ENCODE peak calls at places on chromosomes 1 and 21, in six cellular contexts. Z, B, J, X, D and E are unnamed samples.

GRCh38 chr1:1356166-1356795 is 2.1 kb downstream of the MXRA8 start:
- DNase-seq in D (no peak), Z (no peak), B (no peak), X (no peak), J (no peak), E (no peak)

GRCh38 chr1:61050541-61051454 is 31.6 kb upstream of the NFIA start:
- DNase-seq in J (peak), X (no peak), Z (peak), B (no peak), D (peak), E (peak)

GRCh38 chr1:113874017-113874879 is 2.7 kb upstream of the PTPN22 start:
- DNase-seq in J (peak), X (peak), D (peak), B (peak), Z (no peak), E (no peak)

GRCh38 chr1:7633521-7634245 is 137.4 kb upstream of the VAMP3 start:
- DNase-seq in J (no peak), X (no peak), B (no peak), D (no peak), Z (no peak), E (no peak)

GRCh38 chr1:39720094-39720999 is 18.3 kb upstream of the PPIE start:
- DNase-seq in D (peak), Z (no peak), B (peak), J (peak), X (peak), E (peak)

GRCh38 chr1:210499956-210500355 is 171.3 kb downstream of the HHAT start:
- DNase-seq in B (no peak), Z (no peak), X (no peak), D (no peak), J (no peak), E (no peak)

GRCh38 chr1:93419344-93419743 is 28.6 kb upstream of the FNBP1L start:
- DNase-seq in X (no peak), Z (no peak), B (peak), J (no peak), D (no peak), E (no peak)

GRCh38 chr1:19764848-19765247 is 34.9 kb downstream of the TMCO4 start:
- DNase-seq in X (no peak), B (no peak), D (no peak), Z (no peak), J (no peak), E (no peak)

GRCh38 chr21:39348355-39349210 is at the start of gene HMGN1:
- DNase-seq in Z (peak), D (peak), J (peak), B (peak), X (no peak), E (peak)

GRCh38 chr1:209641216-209642181 is 10.7 kb downstream of the LAMB3 start:
- DNase-seq in Z (no peak), J (no peak), D (peak), B (no peak), X (no peak), E (no peak)

GRCh38 chr1:113904292-113904673 is 316 bp downstream of the AP4B1 start:
- DNase-seq in Z (no peak), D (no peak), J (no peak), B (no peak), X (no peak), E (peak)

GRCh38 chr1:223747838-223748335 is 35.5 kb downstream of the CAPN2 start:
- DNase-seq in D (peak), B (no peak), X (no peak), J (no peak), Z (no peak), E (no peak)

DNA sequence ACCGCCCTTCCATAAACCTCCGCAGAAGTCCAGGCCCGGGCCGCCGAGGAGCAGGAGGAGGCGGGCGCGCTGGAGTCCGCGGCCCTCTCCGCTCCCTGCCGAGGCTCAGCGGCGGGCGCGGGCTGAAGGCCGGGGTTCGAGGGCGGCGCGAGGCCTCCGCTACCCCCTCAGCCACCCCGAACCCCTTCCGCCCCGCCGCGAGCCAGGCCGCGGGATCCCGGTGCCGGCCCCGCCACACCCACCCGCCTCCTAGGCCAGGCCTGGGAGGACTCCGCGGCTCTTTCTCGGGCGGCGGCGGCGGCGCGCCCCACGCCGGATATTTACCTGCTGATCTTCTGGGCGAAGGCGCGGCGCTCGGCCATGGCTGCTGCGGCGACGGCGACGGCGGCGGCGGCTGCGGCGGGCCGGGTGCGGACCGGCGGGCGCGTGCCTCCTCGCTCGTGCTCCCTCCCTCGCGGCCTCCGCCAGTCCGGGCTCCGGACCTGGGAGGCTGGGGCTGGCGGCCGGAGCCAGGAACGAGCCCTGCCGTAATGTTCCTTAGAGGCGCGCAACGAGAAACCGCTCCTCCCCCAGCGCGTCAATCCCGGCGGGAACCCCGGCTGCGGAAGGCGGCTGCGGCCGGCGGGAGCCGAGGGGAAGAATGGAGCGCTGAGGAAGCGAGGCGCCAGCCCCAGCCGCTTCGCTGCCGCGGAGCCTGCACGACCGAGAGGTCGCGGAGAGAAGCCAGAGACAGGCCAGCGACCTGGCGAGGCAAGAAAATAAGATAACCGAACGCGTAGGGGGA is at the start of gene DOCK7:
- DNase-seq in J (peak), X (peak), Z (peak), D (peak), B (peak), E (peak)
- TF ChIP-seq POLR2AphosphoS5 in J (no peak), X (peak), Z (no peak), D (peak), B (no peak), E (peak)

DNA sequence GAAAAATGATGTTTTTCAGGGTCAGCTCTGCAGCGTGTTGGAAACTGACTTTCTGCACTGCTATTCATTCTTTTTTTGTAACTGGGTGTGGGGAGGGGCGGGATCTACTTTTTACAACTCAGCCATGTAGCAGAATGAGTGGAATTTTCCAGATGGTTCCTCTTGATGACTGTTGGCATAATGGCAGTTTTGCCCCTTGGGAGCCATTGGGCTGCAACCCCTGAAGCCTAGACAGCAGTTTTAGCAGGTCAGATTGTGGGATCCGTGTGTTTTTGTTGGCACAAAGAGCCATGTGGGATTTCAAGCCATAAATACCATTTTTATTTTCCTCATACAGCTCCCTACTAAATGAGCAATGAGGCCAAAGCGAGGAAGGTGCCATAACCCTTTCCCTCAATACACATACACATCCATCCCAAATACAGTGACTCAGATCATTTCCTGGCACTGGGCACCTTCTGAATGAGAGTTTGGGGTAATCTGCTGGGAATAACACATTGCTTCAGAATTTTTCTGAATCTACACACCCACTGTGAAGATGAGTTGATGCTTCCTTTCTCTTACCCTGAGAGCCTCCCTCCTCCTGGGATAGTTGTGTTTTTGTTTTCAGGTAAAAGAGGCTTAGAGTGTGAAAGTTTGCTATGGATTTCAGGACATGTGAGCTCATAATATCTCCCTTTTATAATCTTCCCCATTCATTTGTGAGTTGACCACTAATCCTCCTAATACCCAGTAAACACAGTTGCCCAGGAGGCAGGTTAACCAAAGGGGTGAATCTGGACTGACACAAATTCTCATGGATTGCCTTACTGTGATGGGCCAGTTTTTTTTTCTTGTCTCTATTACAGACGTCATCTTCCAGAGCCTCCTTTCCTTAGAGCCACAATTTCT is 13.1 kb downstream of the S100A10 start:
- DNase-seq in X (no peak), J (no peak), Z (no peak), B (no peak), D (peak), E (no peak)
- H3K9ac ChIP-seq in X (no peak), J (no peak), Z (no peak), B (no peak), D (no peak), E (no peak)

GRCh38 chr1:192794768-192795035 is 14.1 kb upstream of the RGS2 start:
- DNase-seq in X (no peak), Z (no peak), D (no peak), B (no peak), J (no peak), E (no peak)
- TF ChIP-seq POLR2AphosphoS5 in X (no peak), Z (no peak), D (no peak), B (no peak), J (no peak), E (no peak)

DNA sequence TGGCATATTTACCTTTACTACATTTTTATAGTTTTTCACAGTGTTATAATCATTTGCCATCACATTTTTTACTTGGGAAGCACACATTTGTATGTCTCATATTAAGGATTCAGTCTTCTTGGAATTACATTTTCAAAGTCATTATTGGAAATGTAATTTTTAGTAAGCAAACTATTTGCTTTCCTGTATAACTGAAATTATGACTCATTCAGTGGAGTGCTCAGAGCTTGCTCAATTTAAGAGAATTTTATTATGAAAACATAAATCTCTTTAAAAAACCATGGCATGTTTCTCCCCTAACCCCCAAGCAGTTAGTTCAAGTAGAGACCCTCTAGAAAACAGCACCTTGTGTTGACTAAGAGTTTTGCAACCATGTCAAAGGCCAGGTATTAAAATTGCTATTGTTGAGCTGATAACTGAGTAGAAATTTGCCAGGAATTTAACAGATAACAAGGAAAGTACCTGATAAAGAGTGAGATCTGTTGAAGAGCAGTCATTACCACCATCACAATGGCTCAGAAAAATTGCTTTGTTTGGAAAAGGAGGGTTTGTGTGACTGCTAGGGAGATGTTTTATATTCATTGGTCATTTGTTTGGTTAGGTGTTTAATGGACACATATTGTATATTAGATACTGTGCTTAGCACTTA is 105.9 kb downstream of the KCNK2 start:
- DNase-seq in X (no peak), J (no peak), Z (no peak), D (no peak), B (no peak), E (no peak)
- H3K9ac ChIP-seq in X (no peak), J (no peak), Z (no peak), D (no peak), B (no peak), E (no peak)

GRCh38 chr1:218430802-218431201 is 85.7 kb downstream of the TGFB2 start:
- DNase-seq in D (peak), Z (no peak), B (no peak), J (no peak), X (no peak), E (no peak)
- TF ChIP-seq POLR2AphosphoS5 in D (no peak), Z (no peak), B (no peak), J (no peak), X (no peak), E (no peak)